ENCODE peak calls at places on chromosomes 1 and 21, in seven cellular contexts. G, F, Q, M, X, E and L are unnamed samples.

GRCh38 chr1:19654386-19654785 is 10.3 kb downstream of the NBL1 start:
- DNase-seq in Q (no peak), M (peak), G (no peak), E (no peak), F (no peak), X (no peak), L (no peak)

GRCh38 chr1:19620786-19621185 is 23.3 kb upstream of the NBL1 start:
- DNase-seq in M (no peak), X (no peak), G (no peak), E (no peak), Q (peak), F (no peak), L (no peak)

GRCh38 chr1:109254621-109255096 is 5.3 kb downstream of the CELSR2 start:
- DNase-seq in Q (no peak), M (no peak), F (no peak), X (no peak), G (no peak), E (no peak), L (no peak)

GRCh38 chr1:38050397-38051141 is 4.0 kb upstream of the POU3F1 start:
- DNase-seq in Q (no peak), E (no peak), F (no peak), M (no peak), G (no peak), X (no peak), L (no peak)

GRCh38 chr1:240800291-240800690 is 188.3 kb upstream of the GREM2 start:
- DNase-seq in E (no peak), M (no peak), X (no peak), F (no peak), G (no peak), Q (no peak), L (no peak)

GRCh38 chr1:101257500-101258325 is 20.9 kb downstream of the S1PR1 start:
- DNase-seq in X (no peak), G (no peak), F (no peak), M (no peak), E (no peak), Q (no peak), L (no peak)

GRCh38 chr1:72623299-72623708 is 341.0 kb upstream of the NEGR1 start:
- DNase-seq in X (no peak), E (peak), F (peak), G (no peak), Q (peak), M (peak), L (no peak)

GRCh38 chr21:43961382-43961909 is 50.7 kb upstream of the TRAPPC10 start:
- DNase-seq in X (no peak), G (no peak), F (no peak), Q (no peak), E (no peak), M (no peak), L (no peak)

GRCh38 chr1:203691454-203691853 is 64.8 kb downstream of the ATP2B4 start:
- DNase-seq in X (no peak), E (no peak), F (no peak), M (no peak), G (no peak), Q (no peak), L (no peak)

GRCh38 chr1:69278923-69279322 is 288.8 kb upstream of the LRRC7 start:
- DNase-seq in M (no peak), G (no peak), F (no peak), Q (no peak), X (no peak), E (no peak), L (no peak)

GRCh38 chr1:218665216-218665615 is 320.1 kb downstream of the TGFB2 start:
- DNase-seq in G (peak), E (peak), X (no peak), M (no peak), Q (peak), F (no peak), L (no peak)

GRCh38 chr1:199907361-199907760 is 120.1 kb upstream of the NR5A2 start:
- DNase-seq in E (no peak), Q (no peak), G (no peak), F (no peak), M (no peak), X (no peak), L (no peak)

GRCh38 chr1:65467536-65467935 is 47.1 kb downstream of the LEPR start:
- DNase-seq in G (no peak), E (no peak), F (peak), X (no peak), M (peak), Q (no peak), L (no peak)

GRCh38 chr1:63663873-63664272 is 70.7 kb downstream of the PGM1 start:
- DNase-seq in E (no peak), X (no peak), M (no peak), G (no peak), F (no peak), Q (no peak), L (no peak)

GRCh38 chr21:38957575-38958340 is 152.0 kb downstream of the ETS2 start:
- DNase-seq in E (no peak), M (no peak), X (no peak), Q (no peak), G (no peak), F (no peak), L (no peak)

GRCh38 chr1:180956028-180956640 is 43.4 kb downstream of the KIAA1614 start:
- DNase-seq in F (no peak), Q (no peak), X (no peak), M (no peak), E (no peak), G (no peak), L (no peak)

GRCh38 chr21:43762303-43763128 is 13.6 kb downstream of the CSTB start:
- DNase-seq in G (no peak), Q (no peak), X (no peak), M (no peak), F (no peak), E (peak), L (no peak)

GRCh38 chr1:77319036-77319705 is 37.4 kb downstream of the AK5 start:
- DNase-seq in M (no peak), G (no peak), F (no peak), X (no peak), Q (no peak), E (no peak), L (no peak)

GRCh38 chr1:202165267-202165941 is 5.0 kb upstream of the PTPN7 start:
- DNase-seq in X (peak), Q (no peak), M (no peak), F (no peak), G (no peak), E (no peak), L (no peak)

GRCh38 chr1:188372821-188373220 is 1544.1 kb downstream of the PLA2G4A start:
- DNase-seq in X (no peak), Q (no peak), F (no peak), G (no peak), E (no peak), M (no peak), L (no peak)

GRCh38 chr1:48093696-48094518 is 96.7 kb upstream of the TRABD2B start:
- DNase-seq in G (peak), F (no peak), M (peak), E (peak), X (peak), Q (no peak), L (peak)